ENCODE peak calls at places on chromosomes 7 and 10, in eight cellular contexts. R, B, K, L, T, Y, S and G are unnamed samples.

GRCh38 chr7:88337556-88337955 is 30.9 kb upstream of the STEAP4 start:
- DNase-seq in T (no peak), K (no peak), R (no peak), L (no peak), B (no peak), Y (no peak), S (peak), G (peak)

GRCh38 chr10:7679256-7679655 is 12.5 kb upstream of the ITIH5 start:
- DNase-seq in T (no peak), L (no peak), B (no peak), K (no peak), S (no peak), Y (no peak), R (no peak), G (no peak)

GRCh38 chr7:20514364-20514763 is 101.1 kb upstream of the ABCB5 start:
- DNase-seq in R (no peak), K (peak), T (peak), B (no peak), S (peak), Y (peak), L (no peak), G (peak)

GRCh38 chr10:14450041-14450491 is 119.3 kb upstream of the FRMD4A start:
- DNase-seq in B (no peak), L (no peak), S (peak), Y (no peak), R (no peak), K (no peak), T (peak), G (peak)

GRCh38 chr10:70269741-70270140 is 14.1 kb downstream of the NPFFR1 start:
- DNase-seq in B (no peak), Y (no peak), K (no peak), L (no peak), R (no peak), T (no peak), S (no peak), G (no peak)

GRCh38 chr7:151249034-151249731 is 689 bp upstream of the SMARCD3 start:
- DNase-seq in R (no peak), T (peak), Y (peak), B (peak), K (peak), L (no peak), S (peak), G (peak)

GRCh38 chr7:95901006-95901405 is 128.7 kb downstream of the DYNC1I1 start:
- DNase-seq in R (no peak), L (no peak), B (no peak), Y (no peak), K (no peak), S (no peak), T (no peak), G (no peak)

GRCh38 chr7:5695037-5695708 is 86.3 kb downstream of the RNF216 start:
- DNase-seq in R (no peak), S (peak), L (peak), K (no peak), B (no peak), T (no peak), Y (peak), G (peak)

GRCh38 chr10:13051126-13051694 is 48.8 kb upstream of the OPTN start:
- DNase-seq in T (no peak), B (no peak), S (no peak), K (no peak), L (no peak), Y (no peak), R (no peak), G (no peak)

GRCh38 chr7:74272305-74273038 is 16.7 kb upstream of the CLIP2 start:
- DNase-seq in L (no peak), B (no peak), K (no peak), R (no peak), Y (no peak), S (peak), T (peak), G (peak)

GRCh38 chr7:139431459-139431858 is 52.0 kb downstream of the KLRG2 start:
- DNase-seq in S (no peak), K (no peak), B (no peak), R (no peak), L (no peak), Y (no peak), T (no peak), G (no peak)

GRCh38 chr7:115340828-115341227 is 418.9 kb downstream of the MDFIC start:
- DNase-seq in L (no peak), T (no peak), K (no peak), B (peak), R (no peak), Y (no peak), S (peak), G (peak)

GRCh38 chr10:8591619-8592018 is 537.1 kb downstream of the GATA3 start:
- DNase-seq in Y (no peak), K (no peak), B (no peak), T (no peak), L (no peak), R (no peak), S (no peak), G (no peak)

GRCh38 chr7:98284335-98285036 is 3.0 kb downstream of the BRI3 start:
- DNase-seq in Y (peak), L (no peak), R (no peak), S (peak), K (no peak), T (peak), B (no peak), G (peak)

GRCh38 chr10:5663692-5664427 is 2.5 kb downstream of the ASB13 start:
- DNase-seq in B (no peak), K (no peak), T (no peak), L (no peak), S (no peak), R (no peak), Y (no peak), G (no peak)

GRCh38 chr7:40541336-40541735 is 406.5 kb downstream of the SUGCT start:
- DNase-seq in T (no peak), L (no peak), Y (no peak), S (peak), K (no peak), B (no peak), R (no peak), G (no peak)